ENCODE peak calls at places on chromosomes 11 and 22, in eight cellular contexts. One of them, this sample, is unnamed.
A peak's percentile ranks its signal among the peaks of the same experiment; 100 is the strongest.

GRCh38 chr11:6319879-6320410 is 356 bp downstream of the CAVIN3 start:
- DNase-seq in neuronal stem cell: peak; percentile 71
- DNase-seq in Peyer's patch: peak; percentile 35
- DNase-seq in aorta: peak; percentile 96
- DNase-seq in hepatocyte: peak; percentile 88
- DNase-seq in mucosa of descending colon: peak; percentile 87
- DNase-seq in uterus: peak; percentile 95
- DNase-seq in pancreas: peak; percentile 82
- DNase-seq in this sample: peak; percentile 80

GRCh38 chr11:120929664-120930154 is 94.2 kb upstream of the TBCEL start:
- DNase-seq in pancreas: no peak
- DNase-seq in neuronal stem cell: peak; percentile 73
- DNase-seq in aorta: no peak
- DNase-seq in uterus: no peak
- DNase-seq in mucosa of descending colon: no peak
- DNase-seq in Peyer's patch: no peak
- DNase-seq in hepatocyte: peak; percentile 80
- DNase-seq in this sample: peak; percentile 90

GRCh38 chr11:103964390-103964789 is 72.0 kb upstream of the DDI1 start:
- DNase-seq in aorta: no peak
- DNase-seq in hepatocyte: no peak
- DNase-seq in neuronal stem cell: no peak
- DNase-seq in mucosa of descending colon: no peak
- DNase-seq in uterus: no peak
- DNase-seq in Peyer's patch: no peak
- DNase-seq in pancreas: no peak
- DNase-seq in this sample: no peak

GRCh38 chr11:1667906-1668305 is 29.1 kb upstream of the KRTAP5-6 start:
- DNase-seq in neuronal stem cell: no peak
- DNase-seq in Peyer's patch: no peak
- DNase-seq in hepatocyte: peak; percentile 5
- DNase-seq in uterus: no peak
- DNase-seq in aorta: peak; percentile 34
- DNase-seq in mucosa of descending colon: no peak
- DNase-seq in pancreas: no peak
- DNase-seq in this sample: no peak

GRCh38 chr22:44632823-44633478 is 69.1 kb upstream of the PRR5 start:
- DNase-seq in aorta: no peak
- DNase-seq in neuronal stem cell: no peak
- DNase-seq in Peyer's patch: no peak
- DNase-seq in uterus: no peak
- DNase-seq in hepatocyte: no peak
- DNase-seq in pancreas: no peak
- DNase-seq in mucosa of descending colon: no peak
- DNase-seq in this sample: no peak

GRCh38 chr11:133964946-133965632 is 8.3 kb upstream of the IGSF9B start:
- DNase-seq in pancreas: no peak
- DNase-seq in uterus: peak; percentile 50
- DNase-seq in mucosa of descending colon: no peak
- DNase-seq in aorta: no peak
- DNase-seq in hepatocyte: peak; percentile 56
- DNase-seq in Peyer's patch: no peak
- DNase-seq in neuronal stem cell: no peak
- DNase-seq in this sample: no peak

GRCh38 chr22:17998913-17999312 is 25.4 kb downstream of the MICAL3 start:
- DNase-seq in Peyer's patch: no peak
- DNase-seq in hepatocyte: no peak
- DNase-seq in mucosa of descending colon: no peak
- DNase-seq in uterus: no peak
- DNase-seq in neuronal stem cell: no peak
- DNase-seq in pancreas: peak; percentile 89
- DNase-seq in aorta: no peak
- DNase-seq in this sample: no peak

GRCh38 chr11:13668957-13669521 is 571 bp downstream of the FAR1 start:
- DNase-seq in hepatocyte: peak; percentile 55
- DNase-seq in aorta: peak; percentile 60
- DNase-seq in Peyer's patch: peak; percentile 32
- DNase-seq in neuronal stem cell: peak; percentile 17
- DNase-seq in pancreas: peak; percentile 34
- DNase-seq in mucosa of descending colon: peak; percentile 77
- DNase-seq in uterus: no peak
- DNase-seq in this sample: no peak

GRCh38 chr11:132077416-132077815 is 707.0 kb downstream of the NTM start:
- DNase-seq in pancreas: no peak
- DNase-seq in neuronal stem cell: no peak
- DNase-seq in Peyer's patch: no peak
- DNase-seq in aorta: no peak
- DNase-seq in mucosa of descending colon: no peak
- DNase-seq in hepatocyte: no peak
- DNase-seq in uterus: no peak
- DNase-seq in this sample: no peak

DNA sequence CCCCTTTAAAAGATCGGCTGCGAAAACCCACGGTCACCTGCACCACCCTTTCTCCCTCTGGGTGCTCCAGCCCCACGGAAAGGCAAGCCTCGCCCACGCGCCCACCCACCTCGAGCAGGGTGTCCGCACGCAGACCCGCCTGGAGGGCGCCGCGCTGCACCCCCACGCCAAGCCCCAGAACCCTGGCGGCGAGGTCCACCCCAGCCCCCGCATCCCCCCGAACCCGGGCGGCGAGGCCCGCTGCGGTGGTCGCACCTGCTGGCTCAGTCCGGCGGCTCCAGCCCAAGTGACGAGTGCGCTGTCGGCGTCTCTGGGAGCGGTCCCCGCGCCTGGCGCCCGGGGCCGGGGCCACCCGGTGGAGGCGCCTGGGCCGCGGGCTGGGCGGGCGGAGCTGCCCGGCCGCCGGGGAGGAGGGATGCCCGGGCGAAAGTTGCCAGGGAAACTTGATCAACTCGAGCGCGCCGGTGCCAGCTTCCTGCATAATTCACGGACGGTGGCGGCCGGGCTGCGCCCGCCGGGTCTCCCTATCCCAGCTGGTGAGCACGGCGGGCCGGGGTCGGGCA is 1.1 kb downstream of the SHANK2 start:
- DNase-seq in uterus: no peak
- DNase-seq in mucosa of descending colon: no peak
- DNase-seq in hepatocyte: peak; percentile 62
- DNase-seq in Peyer's patch: no peak
- DNase-seq in pancreas: peak; percentile 63
- DNase-seq in aorta: no peak
- DNase-seq in neuronal stem cell: no peak
- DNase-seq in this sample: peak; percentile 60
- H3K4me1 ChIP-seq in uterus: no peaks in the 10 kb centered on the region
- H3K4me1 ChIP-seq in mucosa of descending colon: no peaks in the 10 kb centered on the region
- H3K4me1 ChIP-seq in hepatocyte: peaks cover 35% of the 10 kb centered on the region
- H3K4me1 ChIP-seq in Peyer's patch: no peaks in the 10 kb centered on the region
- H3K4me1 ChIP-seq in pancreas: peaks cover 19% of the 10 kb centered on the region
- H3K4me1 ChIP-seq in aorta: no peaks in the 10 kb centered on the region
- H3K4me1 ChIP-seq in neuronal stem cell: peaks cover 21% of the 10 kb centered on the region
- H3K4me1 ChIP-seq in this sample: peaks cover 30% of the 10 kb centered on the region

GRCh38 chr11:34963351-34963750 is 46.9 kb downstream of the PDHX start:
- DNase-seq in pancreas: no peak
- DNase-seq in neuronal stem cell: no peak
- DNase-seq in mucosa of descending colon: no peak
- DNase-seq in Peyer's patch: no peak
- DNase-seq in aorta: no peak
- DNase-seq in uterus: no peak
- DNase-seq in hepatocyte: no peak
- DNase-seq in this sample: no peak

GRCh38 chr11:34962034-34962433 is 45.6 kb downstream of the PDHX start:
- DNase-seq in neuronal stem cell: no peak
- DNase-seq in hepatocyte: no peak
- DNase-seq in mucosa of descending colon: no peak
- DNase-seq in pancreas: no peak
- DNase-seq in aorta: no peak
- DNase-seq in Peyer's patch: no peak
- DNase-seq in uterus: no peak
- DNase-seq in this sample: no peak

GRCh38 chr11:34968862-34969261 is 52.4 kb downstream of the PDHX start:
- DNase-seq in pancreas: no peak
- DNase-seq in neuronal stem cell: no peak
- DNase-seq in Peyer's patch: no peak
- DNase-seq in mucosa of descending colon: no peak
- DNase-seq in uterus: no peak
- DNase-seq in hepatocyte: no peak
- DNase-seq in aorta: no peak
- DNase-seq in this sample: no peak

GRCh38 chr11:34960277-34960676 is 43.9 kb downstream of the PDHX start:
- DNase-seq in aorta: no peak
- DNase-seq in uterus: peak; percentile 22
- DNase-seq in mucosa of descending colon: no peak
- DNase-seq in pancreas: no peak
- DNase-seq in neuronal stem cell: no peak
- DNase-seq in hepatocyte: no peak
- DNase-seq in Peyer's patch: no peak
- DNase-seq in this sample: no peak

DNA sequence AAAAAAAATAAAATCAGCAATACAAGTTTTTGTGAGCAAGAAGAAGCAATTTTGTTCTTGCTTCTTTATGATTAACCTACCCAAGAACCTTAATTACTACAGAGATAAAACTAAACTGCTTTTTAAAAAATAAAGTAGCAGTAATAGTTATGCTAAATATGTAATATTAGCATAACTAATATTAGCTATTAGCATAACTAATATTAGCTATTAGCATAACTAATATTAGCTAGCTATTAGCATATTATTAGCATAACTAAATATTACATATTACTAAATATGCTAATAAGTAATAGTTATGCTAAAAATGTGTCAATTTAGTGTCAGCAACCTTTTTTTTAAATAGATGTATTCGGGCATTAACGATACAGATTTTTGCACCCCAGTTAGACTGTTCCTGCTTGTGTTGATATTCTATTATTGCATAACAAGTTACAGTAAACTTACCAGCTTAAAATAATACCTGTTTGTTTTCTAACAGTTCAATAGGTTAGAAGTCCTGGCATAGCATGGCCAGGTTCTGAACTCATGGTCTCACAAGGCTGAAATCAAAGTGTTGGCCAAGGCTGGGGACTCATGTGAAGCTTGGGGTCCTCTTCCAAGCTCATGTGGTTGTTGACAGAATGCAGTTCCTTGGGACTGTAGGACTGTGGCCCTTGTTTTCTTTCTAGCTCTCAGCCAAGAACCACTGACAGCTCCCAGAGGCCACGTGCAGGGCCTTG is 48.4 kb downstream of the PDHX start:
- DNase-seq in hepatocyte: no peak
- DNase-seq in pancreas: no peak
- DNase-seq in mucosa of descending colon: no peak
- DNase-seq in neuronal stem cell: no peak
- DNase-seq in Peyer's patch: no peak
- DNase-seq in aorta: no peak
- DNase-seq in uterus: no peak
- DNase-seq in this sample: no peak
- H3K36me3 ChIP-seq in hepatocyte: no peaks in the 10 kb centered on the region
- H3K36me3 ChIP-seq in pancreas: no peaks in the 10 kb centered on the region
- H3K36me3 ChIP-seq in mucosa of descending colon: no peaks in the 10 kb centered on the region
- H3K36me3 ChIP-seq in neuronal stem cell: peaks cover 75% of the 10 kb centered on the region
- H3K36me3 ChIP-seq in Peyer's patch: peaks cover 32% of the 10 kb centered on the region
- H3K36me3 ChIP-seq in aorta: peaks cover 2% of the 10 kb centered on the region
- H3K36me3 ChIP-seq in uterus: no peaks in the 10 kb centered on the region
- H3K36me3 ChIP-seq in this sample: peaks cover 8% of the 10 kb centered on the region

DNA sequence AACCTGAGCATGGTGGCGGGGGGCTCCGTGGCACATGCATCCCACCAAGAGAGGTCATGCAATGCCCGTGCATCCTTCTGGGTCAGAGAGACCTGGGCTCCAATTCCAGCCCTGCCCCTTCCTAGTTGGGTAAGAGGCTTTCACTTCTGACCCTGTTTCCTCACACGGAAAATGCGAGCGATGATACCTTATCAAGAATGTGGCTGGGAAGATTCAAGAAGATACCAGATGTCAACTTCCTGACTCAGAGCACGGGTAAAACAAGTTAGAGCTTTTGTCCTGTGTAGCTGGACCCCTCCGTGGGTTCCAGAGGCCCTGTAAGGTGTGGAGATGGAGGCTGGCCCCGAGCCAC is 8.7 kb upstream of the DGKZ start:
- DNase-seq in neuronal stem cell: no peak
- DNase-seq in hepatocyte: no peak
- DNase-seq in aorta: no peak
- DNase-seq in pancreas: no peak
- DNase-seq in mucosa of descending colon: no peak
- DNase-seq in uterus: no peak
- DNase-seq in Peyer's patch: no peak
- DNase-seq in this sample: no peak
- H3K4me1 ChIP-seq in neuronal stem cell: peaks cover 28% of the 10 kb centered on the region
- H3K4me1 ChIP-seq in hepatocyte: peaks cover 29% of the 10 kb centered on the region
- H3K4me1 ChIP-seq in aorta: no peaks in the 10 kb centered on the region
- H3K4me1 ChIP-seq in pancreas: no peaks in the 10 kb centered on the region
- H3K4me1 ChIP-seq in mucosa of descending colon: peaks cover under 1% of the 10 kb centered on the region
- H3K4me1 ChIP-seq in uterus: no peaks in the 10 kb centered on the region
- H3K4me1 ChIP-seq in Peyer's patch: no peaks in the 10 kb centered on the region
- H3K4me1 ChIP-seq in this sample: peaks cover 39% of the 10 kb centered on the region

GRCh38 chr11:65437436-65438227 is 15.0 kb downstream of the NEAT1 start:
- DNase-seq in uterus: peak; percentile 16
- DNase-seq in Peyer's patch: peak; percentile 15
- DNase-seq in mucosa of descending colon: no peak
- DNase-seq in neuronal stem cell: no peak
- DNase-seq in pancreas: no peak
- DNase-seq in aorta: no peak
- DNase-seq in hepatocyte: peak; percentile 3
- DNase-seq in this sample: no peak

GRCh38 chr11:65434667-65435179 is 12.1 kb downstream of the NEAT1 start:
- DNase-seq in neuronal stem cell: no peak
- DNase-seq in aorta: no peak
- DNase-seq in Peyer's patch: peak; percentile 15
- DNase-seq in pancreas: no peak
- DNase-seq in mucosa of descending colon: no peak
- DNase-seq in hepatocyte: no peak
- DNase-seq in uterus: no peak
- DNase-seq in this sample: no peak

GRCh38 chr11:65435330-65435931 is 12.8 kb downstream of the NEAT1 start:
- DNase-seq in mucosa of descending colon: no peak
- DNase-seq in uterus: peak; percentile 14
- DNase-seq in pancreas: no peak
- DNase-seq in Peyer's patch: peak; percentile 16
- DNase-seq in hepatocyte: no peak
- DNase-seq in aorta: no peak
- DNase-seq in neuronal stem cell: no peak
- DNase-seq in this sample: no peak

GRCh38 chr11:65435981-65436411 is 13.4 kb downstream of the NEAT1 start:
- DNase-seq in pancreas: no peak
- DNase-seq in mucosa of descending colon: peak; percentile 53
- DNase-seq in neuronal stem cell: no peak
- DNase-seq in Peyer's patch: no peak
- DNase-seq in hepatocyte: no peak
- DNase-seq in uterus: peak; percentile 21
- DNase-seq in aorta: no peak
- DNase-seq in this sample: no peak

DNA sequence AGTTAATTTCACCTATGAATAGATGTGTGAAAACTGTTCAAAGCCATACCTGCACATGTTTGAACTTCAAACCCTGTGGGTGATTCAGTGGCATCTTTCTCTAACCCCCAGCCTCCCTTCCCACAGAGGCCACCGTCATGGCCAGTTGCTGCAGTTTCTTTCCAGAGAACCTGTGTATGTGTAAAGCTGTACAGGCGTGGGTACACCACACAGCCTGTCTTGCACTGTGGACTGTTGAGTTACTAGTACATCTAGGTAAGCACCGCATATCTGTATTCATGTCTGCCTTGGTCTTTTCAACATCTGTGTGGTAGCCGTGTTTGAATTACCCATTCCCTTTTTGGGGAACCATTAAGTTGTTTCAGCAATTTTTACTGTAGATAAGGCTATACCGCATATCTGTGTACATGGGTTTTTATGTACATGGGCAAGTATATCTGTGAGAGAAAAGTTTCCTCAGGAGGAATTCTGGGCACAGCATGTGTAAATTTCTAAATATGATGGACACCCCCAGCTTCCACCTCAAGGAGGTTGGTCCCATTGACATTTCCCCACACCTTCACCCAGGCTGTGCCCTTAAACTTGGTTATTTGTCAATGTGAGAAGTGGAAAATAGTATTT is 13.9 kb downstream of the NEAT1 start:
- DNase-seq in neuronal stem cell: no peak
- DNase-seq in mucosa of descending colon: no peak
- DNase-seq in pancreas: no peak
- DNase-seq in Peyer's patch: peak; percentile 11
- DNase-seq in uterus: peak; percentile 11
- DNase-seq in hepatocyte: no peak
- DNase-seq in aorta: no peak
- DNase-seq in this sample: no peak
- H3K36me3 ChIP-seq in neuronal stem cell: peaks cover 98% of the 10 kb centered on the region
- H3K36me3 ChIP-seq in mucosa of descending colon: no peaks in the 10 kb centered on the region
- H3K36me3 ChIP-seq in pancreas: peaks cover 53% of the 10 kb centered on the region
- H3K36me3 ChIP-seq in Peyer's patch: peaks cover 53% of the 10 kb centered on the region
- H3K36me3 ChIP-seq in uterus: no peaks in the 10 kb centered on the region
- H3K36me3 ChIP-seq in hepatocyte: no peaks in the 10 kb centered on the region
- H3K36me3 ChIP-seq in aorta: peaks cover 11% of the 10 kb centered on the region
- H3K36me3 ChIP-seq in this sample: no peaks in the 10 kb centered on the region

This sample was measured in neural progenitor cell.